ENCODE peak calls at places on chromosomes 3 and 15, in seven cellular contexts. One of them, this sample, is unnamed.

GRCh38 chr15:50879016-50879415 is 29.5 kb upstream of the AP4E1 start:
- DNase-seq in A549: no peak
- DNase-seq in tibial nerve: no peak
- DNase-seq in K562: no peak
- DNase-seq in ovary: no peak
- DNase-seq in esophagus muscularis mucosa: no peak
- DNase-seq in suprapubic skin: no peak
- DNase-seq in this sample: no peak

GRCh38 chr15:82647835-82648256 is 683 bp upstream of the CPEB1 start:
- DNase-seq in A549: no peak
- DNase-seq in tibial nerve: no peak
- DNase-seq in K562: peak; percentile 93
- DNase-seq in ovary: no peak
- DNase-seq in esophagus muscularis mucosa: no peak
- DNase-seq in suprapubic skin: no peak
- DNase-seq in this sample: peak; percentile 75

GRCh38 chr3:128480278-128480677 is 12.7 kb downstream of the GATA2 start:
- DNase-seq in A549: no peak
- DNase-seq in tibial nerve: no peak
- DNase-seq in K562: no peak
- DNase-seq in ovary: no peak
- DNase-seq in esophagus muscularis mucosa: no peak
- DNase-seq in suprapubic skin: no peak
- DNase-seq in this sample: no peak

GRCh38 chr3:58466899-58467563 is 24.9 kb upstream of the KCTD6 start:
- DNase-seq in A549: no peak
- DNase-seq in tibial nerve: no peak
- DNase-seq in K562: no peak
- DNase-seq in ovary: no peak
- DNase-seq in esophagus muscularis mucosa: no peak
- DNase-seq in suprapubic skin: no peak
- DNase-seq in this sample: no peak

GRCh38 chr15:34986326-34987181 is 1.5 kb downstream of the ZNF770 start:
- DNase-seq in A549: no peak
- DNase-seq in tibial nerve: no peak
- DNase-seq in K562: peak; percentile 31
- DNase-seq in ovary: no peak
- DNase-seq in esophagus muscularis mucosa: no peak
- DNase-seq in suprapubic skin: no peak
- DNase-seq in this sample: no peak

GRCh38 chr3:9279959-9280358 is 30.5 kb upstream of the SRGAP3 start:
- DNase-seq in A549: no peak
- DNase-seq in tibial nerve: no peak
- DNase-seq in K562: no peak
- DNase-seq in ovary: no peak
- DNase-seq in esophagus muscularis mucosa: no peak
- DNase-seq in suprapubic skin: no peak
- DNase-seq in this sample: no peak

GRCh38 chr3:150407818-150408231 is 273 bp upstream of the TSC22D2 start:
- DNase-seq in A549: peak; percentile 64
- DNase-seq in tibial nerve: peak; percentile 93
- DNase-seq in K562: peak; percentile 90
- DNase-seq in ovary: peak; percentile 99
- DNase-seq in esophagus muscularis mucosa: no peak
- DNase-seq in suprapubic skin: no peak
- DNase-seq in this sample: peak; percentile 98

GRCh38 chr3:15823092-15823491 is 25.3 kb upstream of the ANKRD28 start:
- DNase-seq in A549: no peak
- DNase-seq in tibial nerve: no peak
- DNase-seq in K562: no peak
- DNase-seq in ovary: no peak
- DNase-seq in esophagus muscularis mucosa: no peak
- DNase-seq in suprapubic skin: no peak
- DNase-seq in this sample: no peak

GRCh38 chr3:15108082-15108545 is 9.2 kb upstream of the RBSN start:
- DNase-seq in A549: peak; percentile 96
- DNase-seq in tibial nerve: no peak
- DNase-seq in K562: peak; percentile 95
- DNase-seq in ovary: peak; percentile 80
- DNase-seq in esophagus muscularis mucosa: no peak
- DNase-seq in suprapubic skin: peak; percentile 83
- DNase-seq in this sample: peak; percentile 87

GRCh38 chr3:43362961-43363360 is 76.6 kb downstream of the SNRK start:
- DNase-seq in A549: no peak
- DNase-seq in tibial nerve: no peak
- DNase-seq in K562: no peak
- DNase-seq in ovary: no peak
- DNase-seq in esophagus muscularis mucosa: peak; percentile 89
- DNase-seq in suprapubic skin: no peak
- DNase-seq in this sample: no peak

GRCh38 chr3:33131328-33132018 is 17.7 kb downstream of the CRTAP start:
- DNase-seq in A549: peak; percentile 77
- DNase-seq in tibial nerve: no peak
- DNase-seq in K562: peak; percentile 71
- DNase-seq in ovary: no peak
- DNase-seq in esophagus muscularis mucosa: no peak
- DNase-seq in suprapubic skin: no peak
- DNase-seq in this sample: no peak

GRCh38 chr3:117736851-117737250 is 1027.3 kb downstream of the TUSC7 start:
- DNase-seq in A549: no peak
- DNase-seq in tibial nerve: no peak
- DNase-seq in K562: no peak
- DNase-seq in ovary: no peak
- DNase-seq in esophagus muscularis mucosa: no peak
- DNase-seq in suprapubic skin: no peak
- DNase-seq in this sample: no peak

GRCh38 chr3:197111685-197112084 is 82.1 kb upstream of the MELTF start:
- DNase-seq in A549: no peak
- DNase-seq in tibial nerve: no peak
- DNase-seq in K562: no peak
- DNase-seq in ovary: no peak
- DNase-seq in esophagus muscularis mucosa: no peak
- DNase-seq in suprapubic skin: no peak
- DNase-seq in this sample: no peak

GRCh38 chr3:17551333-17551732 is 191.1 kb downstream of the TBC1D5 start:
- DNase-seq in A549: no peak
- DNase-seq in tibial nerve: no peak
- DNase-seq in K562: no peak
- DNase-seq in ovary: no peak
- DNase-seq in esophagus muscularis mucosa: no peak
- DNase-seq in suprapubic skin: no peak
- DNase-seq in this sample: no peak

GRCh38 chr3:179179256-179179655 is 31.1 kb downstream of the PIK3CA start:
- DNase-seq in A549: no peak
- DNase-seq in tibial nerve: no peak
- DNase-seq in K562: no peak
- DNase-seq in ovary: no peak
- DNase-seq in esophagus muscularis mucosa: no peak
- DNase-seq in suprapubic skin: no peak
- DNase-seq in this sample: no peak

DNA sequence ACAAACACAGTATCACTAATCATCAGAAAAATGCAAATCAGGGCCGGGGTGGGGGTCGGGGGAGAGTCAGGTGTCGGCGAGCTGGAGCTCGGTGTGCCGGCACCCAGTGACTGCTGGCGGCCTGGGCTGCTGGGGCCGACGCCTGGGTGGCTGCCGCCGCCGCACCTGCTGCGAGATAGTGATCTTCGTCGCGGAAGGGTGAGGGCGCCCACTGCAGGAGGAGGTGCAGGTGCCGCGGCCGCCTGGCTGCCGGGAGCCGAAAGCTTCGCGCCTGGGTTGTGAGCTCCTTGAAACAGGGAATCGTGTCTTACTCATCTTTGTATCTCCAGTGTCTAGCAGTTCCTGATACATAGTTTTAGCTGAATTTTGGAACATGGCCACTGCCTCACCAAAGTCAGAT is 64.0 kb upstream of the CPOX start:
- DNase-seq in A549: peak; percentile 8
- DNase-seq in tibial nerve: no peak
- DNase-seq in K562: peak; percentile 3
- DNase-seq in ovary: no peak
- DNase-seq in esophagus muscularis mucosa: no peak
- DNase-seq in suprapubic skin: no peak
- DNase-seq in this sample: no peak
- H3K4me3 ChIP-seq in A549: peak overlapping the region; percentile 9
- H3K4me3 ChIP-seq in tibial nerve: no peak overlapping the region
- H3K4me3 ChIP-seq in K562: no peak overlapping the region
- H3K4me3 ChIP-seq in ovary: no peak overlapping the region
- H3K4me3 ChIP-seq in esophagus muscularis mucosa: no peak overlapping the region
- H3K4me3 ChIP-seq in suprapubic skin: no peak overlapping the region
- H3K4me3 ChIP-seq in this sample: no peak overlapping the region

GRCh38 chr3:184362668-184363540 is 1.4 kb downstream of the POLR2H start:
- DNase-seq in A549: peak; percentile 78
- DNase-seq in tibial nerve: peak; percentile 87
- DNase-seq in K562: peak; percentile 87
- DNase-seq in ovary: peak; percentile 98
- DNase-seq in esophagus muscularis mucosa: peak; percentile 98
- DNase-seq in suprapubic skin: peak; percentile 98
- DNase-seq in this sample: peak; percentile 98
- H3K4me1 ChIP-seq in A549: peaks cover 20% of the 10 kb centered on the region
- H3K4me1 ChIP-seq in tibial nerve: peaks cover 49% of the 10 kb centered on the region
- H3K4me1 ChIP-seq in K562: peaks cover 53% of the 10 kb centered on the region
- H3K4me1 ChIP-seq in ovary: peaks cover 19% of the 10 kb centered on the region
- H3K4me1 ChIP-seq in esophagus muscularis mucosa: peaks cover 30% of the 10 kb centered on the region
- H3K4me1 ChIP-seq in suprapubic skin: peaks cover 38% of the 10 kb centered on the region
- H3K4me1 ChIP-seq in this sample: no peaks in the 10 kb centered on the region

DNA sequence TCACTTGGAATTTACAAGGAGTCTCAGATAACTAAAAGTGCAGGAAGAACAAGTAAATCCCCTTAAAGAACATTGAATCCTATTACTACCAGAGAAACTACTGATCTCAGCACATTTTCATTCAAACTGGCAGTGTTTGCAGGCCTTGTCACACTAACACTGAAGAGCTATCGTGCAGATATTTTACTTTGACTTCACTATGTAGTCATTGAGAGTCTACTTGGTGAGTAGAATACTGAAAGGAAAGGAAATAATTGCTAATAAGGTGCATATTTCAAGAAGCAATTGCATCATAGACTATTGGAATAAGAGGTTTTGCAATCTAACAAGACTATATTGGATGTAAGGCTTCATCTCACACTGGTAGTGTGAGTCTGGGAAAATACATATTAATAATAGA is 721.4 kb upstream of the CBLB start:
- DNase-seq in A549: no peak
- DNase-seq in tibial nerve: no peak
- DNase-seq in K562: no peak
- DNase-seq in ovary: no peak
- DNase-seq in esophagus muscularis mucosa: no peak
- DNase-seq in suprapubic skin: no peak
- DNase-seq in this sample: no peak
- TF ChIP-seq EP300 in A549: no peak
- TF ChIP-seq EP300 in tibial nerve: no peak
- TF ChIP-seq EP300 in K562: no peak
- TF ChIP-seq EP300 in ovary: no peak
- TF ChIP-seq EP300 in esophagus muscularis mucosa: no peak
- TF ChIP-seq EP300 in suprapubic skin: no peak
- TF ChIP-seq EP300 in this sample: no peak

GRCh38 chr15:37078566-37078965 is 21.8 kb downstream of the MEIS2 start:
- DNase-seq in A549: no peak
- DNase-seq in tibial nerve: no peak
- DNase-seq in K562: peak; percentile 17
- DNase-seq in ovary: no peak
- DNase-seq in esophagus muscularis mucosa: no peak
- DNase-seq in suprapubic skin: no peak
- DNase-seq in this sample: no peak
- H3K4me3 ChIP-seq in A549: no peak overlapping the region
- H3K4me3 ChIP-seq in tibial nerve: no peak overlapping the region
- H3K4me3 ChIP-seq in K562: no peak overlapping the region
- H3K4me3 ChIP-seq in ovary: no peak overlapping the region
- H3K4me3 ChIP-seq in esophagus muscularis mucosa: no peak overlapping the region
- H3K4me3 ChIP-seq in suprapubic skin: no peak overlapping the region
- H3K4me3 ChIP-seq in this sample: no peak overlapping the region

GRCh38 chr15:70102827-70103226 is 5.1 kb upstream of the TLE3 start:
- DNase-seq in A549: no peak
- DNase-seq in tibial nerve: no peak
- DNase-seq in K562: no peak
- DNase-seq in ovary: no peak
- DNase-seq in esophagus muscularis mucosa: no peak
- DNase-seq in suprapubic skin: no peak
- DNase-seq in this sample: no peak
- H3K4me1 ChIP-seq in A549: peaks cover 35% of the 10 kb centered on the region
- H3K4me1 ChIP-seq in tibial nerve: peaks cover 35% of the 10 kb centered on the region
- H3K4me1 ChIP-seq in K562: peaks cover 37% of the 10 kb centered on the region
- H3K4me1 ChIP-seq in ovary: peaks cover 16% of the 10 kb centered on the region
- H3K4me1 ChIP-seq in esophagus muscularis mucosa: peaks cover 35% of the 10 kb centered on the region
- H3K4me1 ChIP-seq in suprapubic skin: peaks cover 34% of the 10 kb centered on the region
- H3K4me1 ChIP-seq in this sample: peaks cover 39% of the 10 kb centered on the region

DNA sequence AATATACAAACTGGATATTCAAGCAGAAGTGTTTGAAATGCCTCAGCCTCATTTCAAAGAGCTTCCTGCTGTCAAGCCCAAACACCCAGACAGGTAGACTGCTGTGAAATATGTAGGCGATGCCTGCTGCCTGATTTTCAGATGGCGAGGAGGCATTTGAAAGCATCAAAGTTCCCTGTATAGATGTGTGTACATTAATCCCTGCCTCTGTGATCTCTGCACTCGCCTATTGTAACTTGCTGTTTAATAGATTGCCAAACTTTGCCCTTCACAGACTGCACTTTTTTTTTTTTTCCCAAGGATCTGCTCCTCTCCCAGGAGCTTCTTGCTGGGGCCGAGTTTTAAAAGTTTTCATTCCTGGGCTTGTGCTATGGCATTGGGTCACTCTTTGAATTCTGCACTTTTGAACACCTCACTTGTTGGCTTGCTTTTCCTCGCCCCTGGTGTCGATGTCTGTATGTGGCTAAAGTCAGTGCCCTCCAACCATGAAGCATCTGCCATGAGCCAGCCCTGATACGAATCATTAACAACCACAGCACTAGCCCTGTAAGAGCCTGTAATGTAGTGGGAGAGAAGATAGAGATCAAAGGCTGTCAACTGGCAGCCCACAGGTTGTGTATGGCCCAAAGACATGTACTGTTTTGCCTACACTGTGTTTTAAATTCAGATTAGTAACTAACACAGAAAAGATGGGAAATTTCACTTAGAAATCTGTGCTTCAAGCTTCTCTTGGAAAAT is 287.6 kb upstream of the ICE2 start:
- DNase-seq in A549: no peak
- DNase-seq in tibial nerve: no peak
- DNase-seq in K562: no peak
- DNase-seq in ovary: no peak
- DNase-seq in esophagus muscularis mucosa: no peak
- DNase-seq in suprapubic skin: no peak
- DNase-seq in this sample: no peak
- TF ChIP-seq EP300 in A549: no peak
- TF ChIP-seq EP300 in tibial nerve: no peak
- TF ChIP-seq EP300 in K562: no peak
- TF ChIP-seq EP300 in ovary: no peak
- TF ChIP-seq EP300 in esophagus muscularis mucosa: no peak
- TF ChIP-seq EP300 in suprapubic skin: no peak
- TF ChIP-seq EP300 in this sample: no peak

This sample was measured in sigmoid colon.